ENCODE peak calls at places on chromosomes 11 and 22, in eight cellular contexts. A, E, S, J, D, M, G and B are unnamed samples.

GRCh38 chr11:71238285-71238875 is 14.0 kb downstream of the SHANK2 start:
- DNase-seq in D (no peak), M (no peak), J (no peak), G (no peak), S (no peak), E (no peak), A (no peak), B (no peak)

GRCh38 chr11:14583252-14584105 is 60.1 kb upstream of the PDE3B start:
- DNase-seq in A (no peak), G (no peak), J (no peak), S (peak), E (no peak), M (no peak), D (peak), B (no peak)

GRCh38 chr11:1949302-1949701 is 2.2 kb downstream of the MRPL23 start:
- DNase-seq in G (no peak), S (no peak), A (no peak), E (no peak), J (no peak), D (no peak), M (no peak), B (no peak)

GRCh38 chr11:4454031-4454430 is 4.9 kb downstream of the OR52K2 start:
- DNase-seq in M (no peak), J (no peak), S (no peak), E (no peak), D (no peak), A (no peak), G (no peak), B (no peak)

GRCh38 chr11:70536051-70536877 is 137.9 kb downstream of the CTTN start:
- DNase-seq in G (no peak), D (no peak), E (no peak), J (no peak), S (no peak), M (no peak), A (no peak), B (peak)

GRCh38 chr11:24502425-24502824 is 5.6 kb downstream of the LUZP2 start:
- DNase-seq in M (no peak), D (no peak), E (no peak), G (no peak), A (no peak), J (no peak), S (no peak), B (no peak)

GRCh38 chr11:13868710-13869403 is 93.7 kb upstream of the SPON1 start:
- DNase-seq in E (no peak), D (no peak), A (no peak), M (no peak), G (no peak), S (no peak), J (no peak), B (no peak)

GRCh38 chr11:67030976-67031375 is 8.0 kb downstream of the SYT12 start:
- DNase-seq in M (no peak), D (no peak), J (no peak), S (peak), A (no peak), E (no peak), G (no peak), B (peak)

GRCh38 chr11:102727890-102728289 is 3.1 kb upstream of the MMP8 start:
- DNase-seq in E (no peak), G (no peak), J (no peak), M (peak), A (no peak), S (no peak), D (peak), B (no peak)

GRCh38 chr22:43479962-43480361 is 68.1 kb downstream of the MPPED1 start:
- DNase-seq in D (no peak), J (no peak), M (no peak), S (no peak), A (no peak), E (no peak), G (no peak), B (no peak)

GRCh38 chr11:57792060-57792541 is 30.5 kb downstream of the CTNND1 start:
- DNase-seq in J (no peak), S (no peak), E (no peak), A (no peak), M (peak), G (peak), D (no peak), B (peak)

GRCh38 chr11:134332189-134332631 is 422 bp downstream of the GLB1L2 start:
- DNase-seq in S (peak), G (no peak), E (peak), J (no peak), A (no peak), D (no peak), M (no peak), B (no peak)

GRCh38 chr11:58999291-58999680 is 60.0 kb downstream of the GLYATL1 start:
- DNase-seq in S (peak), G (no peak), A (no peak), J (peak), M (no peak), E (no peak), D (no peak), B (no peak)

GRCh38 chr11:62974848-62975522 is 9.8 kb downstream of the SLC22A6 start:
- DNase-seq in E (no peak), M (no peak), S (peak), G (no peak), A (no peak), D (no peak), J (no peak), B (no peak)

GRCh38 chr22:39522567-39523300 is 2.4 kb downstream of the ATF4 start:
- DNase-seq in D (no peak), A (no peak), G (peak), M (peak), S (no peak), J (no peak), E (no peak), B (peak)

GRCh38 chr22:38049812-38050619 is 7.2 kb upstream of the PICK1 start:
- DNase-seq in S (no peak), A (no peak), D (no peak), E (no peak), M (no peak), J (no peak), G (no peak), B (peak)